ENCODE peak calls at places on chromosomes 3 and 15, in seven cellular contexts. V, F, L, Y, T, R and D are unnamed samples.

GRCh38 chr3:185766645-185767323 is 58.1 kb downstream of the IGF2BP2 start:
- DNase-seq in V (no peak), F (no peak), L (no peak), Y (no peak), T (no peak), R (no peak), D (no peak)

GRCh38 chr15:63497642-63498100 is 6.7 kb upstream of the USP3 start:
- DNase-seq in V (peak), F (peak), L (no peak), Y (no peak), T (no peak), R (no peak), D (peak)

GRCh38 chr3:29181872-29182271 is 99.0 kb upstream of the RBMS3 start:
- DNase-seq in V (no peak), F (no peak), L (no peak), Y (no peak), T (no peak), R (no peak), D (no peak)

GRCh38 chr15:41968738-41969137 is 3.6 kb downstream of the EHD4 start:
- DNase-seq in V (no peak), F (no peak), L (no peak), Y (no peak), T (no peak), R (no peak), D (no peak)

GRCh38 chr3:69983546-69984265 is 15.8 kb upstream of the SAMMSON start:
- DNase-seq in V (no peak), F (no peak), L (no peak), Y (no peak), T (no peak), R (no peak), D (no peak)

GRCh38 chr3:149020839-149021252 is 29.5 kb downstream of the GYG1 start:
- DNase-seq in V (no peak), F (no peak), L (no peak), Y (no peak), T (no peak), R (no peak), D (no peak)

GRCh38 chr15:66760968-66761722 is 59.1 kb downstream of the SMAD6 start:
- DNase-seq in V (no peak), F (no peak), L (no peak), Y (no peak), T (no peak), R (no peak), D (no peak)

GRCh38 chr15:78046796-78047341 is 30.6 kb downstream of the TBC1D2B start:
- DNase-seq in V (no peak), F (peak), L (no peak), Y (no peak), T (no peak), R (no peak), D (no peak)

GRCh38 chr15:68157074-68157473 is 48.1 kb downstream of the CALML4 start:
- DNase-seq in V (no peak), F (no peak), L (no peak), Y (no peak), T (no peak), R (no peak), D (no peak)

GRCh38 chr15:38685686-38686339 is 121.2 kb upstream of the RASGRP1 start:
- DNase-seq in V (no peak), F (no peak), L (no peak), Y (no peak), T (no peak), R (no peak), D (no peak)

GRCh38 chr3:106348142-106348690 is 479.4 kb upstream of the CBLB start:
- DNase-seq in V (no peak), F (no peak), L (no peak), Y (no peak), T (no peak), R (no peak), D (no peak)

GRCh38 chr15:92578096-92578835 is 77.3 kb downstream of the FAM174B start:
- DNase-seq in V (no peak), F (no peak), L (no peak), Y (no peak), T (no peak), R (no peak), D (no peak)

GRCh38 chr3:57089043-57089442 is 28.6 kb downstream of the SPATA12 start:
- DNase-seq in V (no peak), F (no peak), L (no peak), Y (no peak), T (no peak), R (no peak), D (no peak)

GRCh38 chr3:186121968-186122367 is 13.1 kb upstream of the ETV5 start:
- DNase-seq in V (no peak), F (no peak), L (no peak), Y (no peak), T (no peak), R (no peak), D (no peak)

GRCh38 chr3:110533089-110533488 is 538.5 kb upstream of the NECTIN3 start:
- DNase-seq in V (no peak), F (no peak), L (no peak), Y (no peak), T (no peak), R (no peak), D (no peak)

GRCh38 chr3:62332771-62333381 is 40.5 kb downstream of the FEZF2 start:
- DNase-seq in V (no peak), F (no peak), L (no peak), Y (no peak), T (no peak), R (no peak), D (no peak)

GRCh38 chr3:123986427-123986826 is 5.5 kb downstream of the ROPN1 start:
- DNase-seq in V (no peak), F (no peak), L (no peak), Y (no peak), T (no peak), R (no peak), D (no peak)

GRCh38 chr15:70096215-70096974 is 1.3 kb downstream of the TLE3 start:
- DNase-seq in V (peak), F (peak), L (peak), Y (peak), T (no peak), R (no peak), D (peak)

GRCh38 chr15:69760263-69760855 is 307.7 kb downstream of the RPLP1 start:
- DNase-seq in V (no peak), F (no peak), L (no peak), Y (no peak), T (no peak), R (no peak), D (no peak)

GRCh38 chr15:78341057-78341763 is 1.1 kb downstream of the CRABP1 start:
- DNase-seq in V (no peak), F (no peak), L (no peak), Y (no peak), T (no peak), R (no peak), D (no peak)

GRCh38 chr3:49092948-49093852 is 671 bp downstream of the QRICH1 start:
- DNase-seq in V (peak), F (peak), L (peak), Y (peak), T (no peak), R (peak), D (peak)

GRCh38 chr3:124407260-124407659 is 323.0 kb upstream of the UMPS start:
- DNase-seq in V (no peak), F (no peak), L (no peak), Y (no peak), T (no peak), R (peak), D (no peak)

GRCh38 chr3:195105841-195106417 is 165.0 kb downstream of the XXYLT1 start:
- DNase-seq in V (no peak), F (no peak), L (no peak), Y (no peak), T (no peak), R (no peak), D (no peak)

GRCh38 chr15:98649621-98649995 is 1.3 kb downstream of the IGF1R start:
- DNase-seq in V (no peak), F (peak), L (peak), Y (no peak), T (no peak), R (no peak), D (no peak)

GRCh38 chr15:33641069-33641468 is 327.2 kb upstream of the CHRM5 start:
- DNase-seq in V (no peak), F (no peak), L (no peak), Y (no peak), T (no peak), R (no peak), D (no peak)

GRCh38 chr3:63877737-63878393 is 14.2 kb downstream of the ATXN7 start:
- DNase-seq in V (no peak), F (no peak), L (no peak), Y (no peak), T (no peak), R (peak), D (no peak)

GRCh38 chr3:98602078-98602678 is 8.8 kb upstream of the CPOX start:
- DNase-seq in V (no peak), F (no peak), L (peak), Y (no peak), T (no peak), R (peak), D (no peak)

GRCh38 chr15:82710208-82710555 is 507 bp upstream of the AP3B2 start:
- DNase-seq in V (no peak), F (no peak), L (no peak), Y (no peak), T (no peak), R (no peak), D (no peak)

GRCh38 chr3:129068291-129068886 is 7.8 kb downstream of the GP9 start:
- DNase-seq in V (no peak), F (no peak), L (no peak), Y (no peak), T (no peak), R (no peak), D (no peak)

GRCh38 chr3:52844290-52844985 is 9.6 kb upstream of the MUSTN1 start:
- DNase-seq in V (no peak), F (no peak), L (no peak), Y (no peak), T (no peak), R (no peak), D (no peak)

GRCh38 chr15:65028921-65029735 is at the start of gene MTFMT:
- DNase-seq in V (peak), F (peak), L (peak), Y (peak), T (peak), R (peak), D (peak)
- TF ChIP-seq CTCF in V (no peak), F (no peak), L (peak), Y (no peak), T (peak), R (peak), D (no peak)

DNA sequence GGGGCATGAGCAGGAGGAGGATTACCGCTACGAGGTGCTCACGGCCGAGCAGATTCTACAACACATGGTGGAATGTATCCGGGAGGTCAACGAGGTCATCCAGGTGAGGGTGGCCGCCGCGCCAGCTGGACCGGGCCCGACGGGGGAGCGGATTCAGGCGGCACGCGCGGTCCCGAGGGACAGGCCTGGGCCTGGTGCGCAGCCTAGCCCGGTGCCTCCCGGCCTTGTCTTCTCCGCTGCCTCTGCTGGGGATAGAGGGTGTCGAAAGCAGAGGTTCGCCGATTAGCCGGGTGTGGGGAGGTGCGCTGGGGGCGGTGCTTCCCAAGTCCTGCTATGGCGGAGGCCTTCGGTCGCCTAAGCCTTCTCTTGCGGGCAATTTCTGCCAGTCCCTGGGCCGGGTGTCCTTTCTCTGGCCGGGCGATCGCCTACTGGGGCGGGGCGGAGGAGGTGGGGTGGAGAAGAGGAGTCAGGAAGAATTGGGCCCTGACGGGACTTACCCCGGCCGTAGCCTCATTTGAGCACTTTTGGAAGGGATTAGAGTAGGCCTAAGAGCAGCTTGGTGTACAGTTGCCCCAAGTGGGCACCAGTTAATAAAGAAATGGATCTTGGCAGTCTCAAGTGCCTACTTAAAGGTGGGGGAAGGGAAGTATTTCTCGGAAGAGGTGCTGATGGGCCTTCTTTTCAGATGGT is 927 bp downstream of the ARIH1 start:
- DNase-seq in V (peak), F (peak), L (peak), Y (peak), T (peak), R (peak), D (peak)
- TF ChIP-seq CTCF in V (no peak), F (no peak), L (no peak), Y (no peak), T (no peak), R (no peak), D (no peak)

GRCh38 chr3:38039899-38040261 is 872 bp downstream of the DLEC1 start:
- DNase-seq in V (peak), F (peak), L (no peak), Y (peak), T (no peak), R (peak), D (peak)
- TF ChIP-seq CTCF in V (peak), F (peak), L (no peak), Y (no peak), T (peak), R (no peak), D (no peak)

GRCh38 chr3:16808393-16809107 is 76.2 kb upstream of the PLCL2 start:
- DNase-seq in V (no peak), F (no peak), L (no peak), Y (no peak), T (no peak), R (no peak), D (no peak)
- TF ChIP-seq CTCF in V (no peak), F (no peak), L (no peak), Y (no peak), T (no peak), R (no peak), D (no peak)

GRCh38 chr3:116863842-116864626 is 154.5 kb downstream of the TUSC7 start:
- DNase-seq in V (no peak), F (no peak), L (peak), Y (no peak), T (no peak), R (peak), D (no peak)
- TF ChIP-seq CTCF in V (no peak), F (no peak), L (peak), Y (no peak), T (peak), R (peak), D (no peak)